ENCODE peak calls at places on chromosomes 7 and 10, in six cellular contexts. One of them, this sample, is unnamed.

GRCh38 chr10:123009105-123009805 is 449 bp downstream of the ACADSB start:
- DNase-seq in fibroblast of villous mesenchyme: no peak
- DNase-seq in nephron progenitor cell: peak; percentile 30
- DNase-seq in neural crest cell: peak; percentile 4
- DNase-seq in GM13976: peak; percentile 48
- DNase-seq in choroid plexus epithelial cell: no peak
- DNase-seq in this sample: peak; percentile 24

GRCh38 chr10:60677541-60678129 is 100.6 kb upstream of the CDK1 start:
- DNase-seq in neural crest cell: no peak
- DNase-seq in nephron progenitor cell: no peak
- DNase-seq in fibroblast of villous mesenchyme: no peak
- DNase-seq in choroid plexus epithelial cell: peak; percentile 52
- DNase-seq in GM13976: no peak
- DNase-seq in this sample: no peak

GRCh38 chr7:26864309-26865093 is at the start of gene SKAP2:
- DNase-seq in neural crest cell: peak; percentile 97
- DNase-seq in fibroblast of villous mesenchyme: peak; percentile 98
- DNase-seq in GM13976: peak; percentile 94
- DNase-seq in choroid plexus epithelial cell: peak; percentile 99
- DNase-seq in nephron progenitor cell: peak; percentile 99
- DNase-seq in this sample: peak; percentile 98

GRCh38 chr10:1187151-1187854 is 131.1 kb downstream of the WDR37 start:
- DNase-seq in choroid plexus epithelial cell: no peak
- DNase-seq in neural crest cell: no peak
- DNase-seq in nephron progenitor cell: no peak
- DNase-seq in fibroblast of villous mesenchyme: no peak
- DNase-seq in GM13976: no peak
- DNase-seq in this sample: no peak

GRCh38 chr7:33278095-33278494 is 148.7 kb downstream of the BBS9 start:
- DNase-seq in GM13976: no peak
- DNase-seq in fibroblast of villous mesenchyme: no peak
- DNase-seq in choroid plexus epithelial cell: no peak
- DNase-seq in neural crest cell: no peak
- DNase-seq in nephron progenitor cell: no peak
- DNase-seq in this sample: no peak

GRCh38 chr7:45268013-45268412 is 110.4 kb downstream of the RAMP3 start:
- DNase-seq in neural crest cell: no peak
- DNase-seq in fibroblast of villous mesenchyme: no peak
- DNase-seq in nephron progenitor cell: no peak
- DNase-seq in GM13976: no peak
- DNase-seq in choroid plexus epithelial cell: no peak
- DNase-seq in this sample: no peak

GRCh38 chr7:107660381-107661080 is at the start of gene SLC26A4:
- DNase-seq in choroid plexus epithelial cell: no peak
- DNase-seq in fibroblast of villous mesenchyme: no peak
- DNase-seq in neural crest cell: no peak
- DNase-seq in nephron progenitor cell: peak; percentile 34
- DNase-seq in GM13976: peak; percentile 42
- DNase-seq in this sample: peak; percentile 11

GRCh38 chr10:127296696-127297095 is 100.3 kb upstream of the INSYN2A start:
- DNase-seq in choroid plexus epithelial cell: no peak
- DNase-seq in nephron progenitor cell: no peak
- DNase-seq in neural crest cell: no peak
- DNase-seq in fibroblast of villous mesenchyme: no peak
- DNase-seq in GM13976: no peak
- DNase-seq in this sample: no peak

GRCh38 chr10:78433063-78433717 is 399.5 kb downstream of the RPS24 start:
- DNase-seq in fibroblast of villous mesenchyme: no peak
- DNase-seq in choroid plexus epithelial cell: no peak
- DNase-seq in neural crest cell: no peak
- DNase-seq in GM13976: no peak
- DNase-seq in nephron progenitor cell: no peak
- DNase-seq in this sample: peak; percentile 38

GRCh38 chr7:154965014-154965413 is 37.9 kb downstream of the PAXIP1 start:
- DNase-seq in neural crest cell: no peak
- DNase-seq in choroid plexus epithelial cell: peak; percentile 63
- DNase-seq in fibroblast of villous mesenchyme: no peak
- DNase-seq in GM13976: no peak
- DNase-seq in nephron progenitor cell: no peak
- DNase-seq in this sample: no peak

GRCh38 chr7:42161723-42162122 is 75.3 kb downstream of the GLI3 start:
- DNase-seq in nephron progenitor cell: no peak
- DNase-seq in GM13976: no peak
- DNase-seq in neural crest cell: no peak
- DNase-seq in fibroblast of villous mesenchyme: peak; percentile 60
- DNase-seq in choroid plexus epithelial cell: no peak
- DNase-seq in this sample: no peak

GRCh38 chr10:69428138-69428537 is 11.4 kb upstream of the TACR2 start:
- DNase-seq in neural crest cell: no peak
- DNase-seq in choroid plexus epithelial cell: no peak
- DNase-seq in nephron progenitor cell: no peak
- DNase-seq in fibroblast of villous mesenchyme: no peak
- DNase-seq in GM13976: no peak
- DNase-seq in this sample: no peak

GRCh38 chr10:103226011-103226410 is 19.7 kb upstream of the RPEL1 start:
- DNase-seq in nephron progenitor cell: no peak
- DNase-seq in choroid plexus epithelial cell: no peak
- DNase-seq in fibroblast of villous mesenchyme: no peak
- DNase-seq in neural crest cell: no peak
- DNase-seq in GM13976: no peak
- DNase-seq in this sample: no peak

GRCh38 chr7:74612015-74612829 is 45.3 kb upstream of the GTF2I start:
- DNase-seq in neural crest cell: peak; percentile 16
- DNase-seq in nephron progenitor cell: no peak
- DNase-seq in fibroblast of villous mesenchyme: no peak
- DNase-seq in GM13976: no peak
- DNase-seq in choroid plexus epithelial cell: peak; percentile 59
- DNase-seq in this sample: no peak

GRCh38 chr10:59373071-59373470 is 10.7 kb upstream of the FAM13C start:
- DNase-seq in choroid plexus epithelial cell: peak; percentile 28
- DNase-seq in GM13976: no peak
- DNase-seq in neural crest cell: no peak
- DNase-seq in nephron progenitor cell: no peak
- DNase-seq in fibroblast of villous mesenchyme: no peak
- DNase-seq in this sample: no peak

GRCh38 chr7:101985646-101986199 is 168.3 kb downstream of the CUX1 start:
- DNase-seq in nephron progenitor cell: peak; percentile 25
- DNase-seq in neural crest cell: no peak
- DNase-seq in fibroblast of villous mesenchyme: no peak
- DNase-seq in choroid plexus epithelial cell: no peak
- DNase-seq in GM13976: no peak
- DNase-seq in this sample: no peak

GRCh38 chr7:95478139-95479037 is 7.4 kb upstream of the ASB4 start:
- DNase-seq in nephron progenitor cell: peak; percentile 14
- DNase-seq in GM13976: no peak
- DNase-seq in neural crest cell: peak; percentile 8
- DNase-seq in choroid plexus epithelial cell: peak; percentile 73
- DNase-seq in fibroblast of villous mesenchyme: peak; percentile 40
- DNase-seq in this sample: no peak

GRCh38 chr10:68595513-68595912 is 35.4 kb downstream of the TET1 start:
- DNase-seq in choroid plexus epithelial cell: no peak
- DNase-seq in neural crest cell: no peak
- DNase-seq in GM13976: no peak
- DNase-seq in fibroblast of villous mesenchyme: no peak
- DNase-seq in nephron progenitor cell: no peak
- DNase-seq in this sample: no peak

GRCh38 chr10:131017566-131018285 is 293.8 kb downstream of the TCERG1L start:
- DNase-seq in choroid plexus epithelial cell: no peak
- DNase-seq in neural crest cell: no peak
- DNase-seq in nephron progenitor cell: no peak
- DNase-seq in GM13976: no peak
- DNase-seq in fibroblast of villous mesenchyme: no peak
- DNase-seq in this sample: no peak

GRCh38 chr7:64562246-64562620 is 638 bp downstream of the ZNF680 start:
- DNase-seq in choroid plexus epithelial cell: no peak
- DNase-seq in nephron progenitor cell: no peak
- DNase-seq in neural crest cell: no peak
- DNase-seq in fibroblast of villous mesenchyme: peak; percentile 22
- DNase-seq in GM13976: no peak
- DNase-seq in this sample: no peak

GRCh38 chr10:3094565-3095168 is 27.3 kb downstream of the PFKP start:
- DNase-seq in nephron progenitor cell: no peak
- DNase-seq in GM13976: no peak
- DNase-seq in choroid plexus epithelial cell: peak; percentile 40
- DNase-seq in neural crest cell: no peak
- DNase-seq in fibroblast of villous mesenchyme: peak; percentile 65
- DNase-seq in this sample: no peak

GRCh38 chr7:38448076-38448475 is 174.6 kb upstream of the TARP start:
- DNase-seq in choroid plexus epithelial cell: peak; percentile 41
- DNase-seq in GM13976: no peak
- DNase-seq in neural crest cell: no peak
- DNase-seq in nephron progenitor cell: no peak
- DNase-seq in fibroblast of villous mesenchyme: peak; percentile 1
- DNase-seq in this sample: no peak

GRCh38 chr10:58856508-58857240 is 319.8 kb upstream of the PHYHIPL start:
- DNase-seq in neural crest cell: no peak
- DNase-seq in nephron progenitor cell: no peak
- DNase-seq in choroid plexus epithelial cell: peak; percentile 98
- DNase-seq in fibroblast of villous mesenchyme: peak; percentile 78
- DNase-seq in GM13976: no peak
- DNase-seq in this sample: peak; percentile 60

GRCh38 chr7:129295015-129295423 is 70.2 kb downstream of the AHCYL2 start:
- DNase-seq in fibroblast of villous mesenchyme: peak; percentile 44
- DNase-seq in nephron progenitor cell: no peak
- DNase-seq in choroid plexus epithelial cell: peak; percentile 88
- DNase-seq in neural crest cell: no peak
- DNase-seq in GM13976: no peak
- DNase-seq in this sample: no peak

GRCh38 chr7:42237162-42237821 is at the start of gene GLI3:
- DNase-seq in choroid plexus epithelial cell: peak; percentile 95
- DNase-seq in nephron progenitor cell: peak; percentile 91
- DNase-seq in GM13976: peak; percentile 80
- DNase-seq in fibroblast of villous mesenchyme: peak; percentile 95
- DNase-seq in neural crest cell: peak; percentile 78
- DNase-seq in this sample: peak; percentile 91

GRCh38 chr7:101870361-101871062 is 53.1 kb downstream of the CUX1 start:
- DNase-seq in choroid plexus epithelial cell: no peak
- DNase-seq in GM13976: no peak
- DNase-seq in nephron progenitor cell: no peak
- DNase-seq in neural crest cell: no peak
- DNase-seq in fibroblast of villous mesenchyme: peak; percentile 81
- DNase-seq in this sample: no peak

GRCh38 chr7:99928994-99929729 is at the start of gene GJC3:
- DNase-seq in fibroblast of villous mesenchyme: peak; percentile 45
- DNase-seq in choroid plexus epithelial cell: peak; percentile 66
- DNase-seq in neural crest cell: peak; percentile 46
- DNase-seq in GM13976: peak; percentile 66
- DNase-seq in nephron progenitor cell: peak; percentile 53
- DNase-seq in this sample: peak; percentile 73

GRCh38 chr7:72444023-72444776 is 32.1 kb upstream of the CALN1 start:
- DNase-seq in GM13976: no peak
- DNase-seq in fibroblast of villous mesenchyme: no peak
- DNase-seq in choroid plexus epithelial cell: no peak
- DNase-seq in nephron progenitor cell: no peak
- DNase-seq in neural crest cell: no peak
- DNase-seq in this sample: no peak

GRCh38 chr7:134697487-134697886 is 50.8 kb downstream of the BPGM start:
- DNase-seq in fibroblast of villous mesenchyme: no peak
- DNase-seq in GM13976: no peak
- DNase-seq in nephron progenitor cell: no peak
- DNase-seq in neural crest cell: no peak
- DNase-seq in choroid plexus epithelial cell: no peak
- DNase-seq in this sample: no peak

GRCh38 chr10:80718024-80718423 is 180.3 kb downstream of the SH2D4B start:
- DNase-seq in fibroblast of villous mesenchyme: no peak
- DNase-seq in nephron progenitor cell: no peak
- DNase-seq in GM13976: no peak
- DNase-seq in neural crest cell: no peak
- DNase-seq in choroid plexus epithelial cell: no peak
- DNase-seq in this sample: no peak

GRCh38 chr10:133241501-133242205 is 4.0 kb downstream of the VENTX start:
- DNase-seq in choroid plexus epithelial cell: no peak
- DNase-seq in nephron progenitor cell: no peak
- DNase-seq in fibroblast of villous mesenchyme: no peak
- DNase-seq in neural crest cell: no peak
- DNase-seq in GM13976: peak; percentile 72
- DNase-seq in this sample: no peak

GRCh38 chr10:21507066-21507669 is 18.3 kb downstream of the SKIDA1 start:
- DNase-seq in GM13976: no peak
- DNase-seq in choroid plexus epithelial cell: no peak
- DNase-seq in nephron progenitor cell: no peak
- DNase-seq in neural crest cell: no peak
- DNase-seq in fibroblast of villous mesenchyme: no peak
- DNase-seq in this sample: no peak

GRCh38 chr10:95288273-95288672 is 2.5 kb downstream of the PDLIM1 start:
- DNase-seq in nephron progenitor cell: no peak
- DNase-seq in neural crest cell: no peak
- DNase-seq in GM13976: no peak
- DNase-seq in fibroblast of villous mesenchyme: no peak
- DNase-seq in choroid plexus epithelial cell: no peak
- DNase-seq in this sample: no peak

DNA sequence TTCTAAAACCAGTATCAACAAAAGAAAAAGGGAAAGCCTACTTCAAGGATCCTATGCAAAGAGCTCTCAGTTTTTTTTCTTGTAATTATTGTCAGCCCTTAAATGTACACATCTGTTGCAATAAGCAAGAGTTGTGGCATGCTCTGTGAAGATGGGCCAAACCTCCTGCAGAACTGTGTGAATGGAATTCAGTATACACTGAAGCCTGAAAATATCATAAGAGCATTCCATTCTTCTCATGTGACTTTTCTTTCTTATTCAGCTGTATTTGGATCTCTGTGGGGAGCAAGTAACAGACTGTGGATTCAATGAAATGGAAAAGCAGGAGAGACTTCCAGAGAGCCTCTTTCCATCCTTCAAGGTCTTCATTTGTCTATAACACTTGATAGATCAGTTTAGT is 130.7 kb downstream of the SAMD9 start:
- DNase-seq in fibroblast of villous mesenchyme: peak; percentile 42
- DNase-seq in nephron progenitor cell: no peak
- DNase-seq in neural crest cell: no peak
- DNase-seq in choroid plexus epithelial cell: peak; percentile 95
- DNase-seq in GM13976: no peak
- DNase-seq in this sample: no peak
- TF ChIP-seq CTCF in fibroblast of villous mesenchyme: no peak
- TF ChIP-seq CTCF in nephron progenitor cell: no peak
- TF ChIP-seq CTCF in neural crest cell: no peak
- TF ChIP-seq CTCF in choroid plexus epithelial cell: no peak
- TF ChIP-seq CTCF in GM13976: no peak
- TF ChIP-seq CTCF in this sample: no peak

GRCh38 chr7:40147371-40148246 is 12.8 kb downstream of the SUGCT start:
- DNase-seq in neural crest cell: no peak
- DNase-seq in nephron progenitor cell: peak; percentile 21
- DNase-seq in fibroblast of villous mesenchyme: peak; percentile 52
- DNase-seq in GM13976: no peak
- DNase-seq in choroid plexus epithelial cell: peak; percentile 47
- DNase-seq in this sample: no peak
- TF ChIP-seq CTCF in neural crest cell: no peak
- TF ChIP-seq CTCF in nephron progenitor cell: no peak
- TF ChIP-seq CTCF in fibroblast of villous mesenchyme: peak; percentile 14
- TF ChIP-seq CTCF in GM13976: no peak
- TF ChIP-seq CTCF in choroid plexus epithelial cell: peak; percentile 28
- TF ChIP-seq CTCF in this sample: no peak

GRCh38 chr10:5095687-5096086 is 1.5 kb downstream of the AKR1C3 start:
- DNase-seq in choroid plexus epithelial cell: peak; percentile 15
- DNase-seq in GM13976: no peak
- DNase-seq in neural crest cell: no peak
- DNase-seq in fibroblast of villous mesenchyme: no peak
- DNase-seq in nephron progenitor cell: no peak
- DNase-seq in this sample: no peak
- TF ChIP-seq CTCF in choroid plexus epithelial cell: no peak
- TF ChIP-seq CTCF in GM13976: no peak
- TF ChIP-seq CTCF in neural crest cell: no peak
- TF ChIP-seq CTCF in fibroblast of villous mesenchyme: no peak
- TF ChIP-seq CTCF in nephron progenitor cell: no peak
- TF ChIP-seq CTCF in this sample: no peak

GRCh38 chr10:11162828-11163599 is 145.3 kb downstream of the CELF2 start:
- DNase-seq in nephron progenitor cell: no peak
- DNase-seq in choroid plexus epithelial cell: peak; percentile 10
- DNase-seq in neural crest cell: no peak
- DNase-seq in GM13976: peak; percentile 78
- DNase-seq in fibroblast of villous mesenchyme: no peak
- DNase-seq in this sample: no peak
- TF ChIP-seq CTCF in nephron progenitor cell: no peak
- TF ChIP-seq CTCF in choroid plexus epithelial cell: no peak
- TF ChIP-seq CTCF in neural crest cell: no peak
- TF ChIP-seq CTCF in GM13976: no peak
- TF ChIP-seq CTCF in fibroblast of villous mesenchyme: no peak
- TF ChIP-seq CTCF in this sample: no peak